ENCODE peak calls at places on chromosomes 11 and 22, in ten cellular contexts. One of them, this sample, is unnamed.

GRCh38 chr22:23893446-23893956 is 682 bp upstream of the MIF start:
- DNase-seq in omental fat pad: no peak
- DNase-seq in HEK293T: no peak
- DNase-seq in activated CD4-positive, alpha-beta T cell treated with anti-CD3 and anti-CD28 coated beads for 48 hours: no peak
- DNase-seq in stimulated activated CD8-positive, alpha-beta memory T cell treated with anti-CD3 and anti-CD28 coated beads, Interleukin-15, amount 100 ng/mL, for 1 hour: no peak
- DNase-seq in spleen: no peak
- DNase-seq in stimulated activated naive CD4-positive, alpha-beta T cell: no peak
- DNase-seq in stimulated activated CD4-positive, alpha-beta T cell treated with anti-CD3 and anti-CD28 coated beads, Interleukin-4, amount 100 ng/mL, for 24 hours: no peak
- DNase-seq in pancreas: no peak
- DNase-seq in Karpas-422: no peak
- DNase-seq in this sample: no peak

GRCh38 chr11:80958414-80958813 is 1517.6 kb upstream of the TENM4 start:
- DNase-seq in omental fat pad: no peak
- DNase-seq in HEK293T: no peak
- DNase-seq in activated CD4-positive, alpha-beta T cell treated with anti-CD3 and anti-CD28 coated beads for 48 hours: no peak
- DNase-seq in stimulated activated CD8-positive, alpha-beta memory T cell treated with anti-CD3 and anti-CD28 coated beads, Interleukin-15, amount 100 ng/mL, for 1 hour: no peak
- DNase-seq in spleen: no peak
- DNase-seq in stimulated activated naive CD4-positive, alpha-beta T cell: no peak
- DNase-seq in stimulated activated CD4-positive, alpha-beta T cell treated with anti-CD3 and anti-CD28 coated beads, Interleukin-4, amount 100 ng/mL, for 24 hours: no peak
- DNase-seq in pancreas: no peak
- DNase-seq in Karpas-422: no peak
- DNase-seq in this sample: no peak

GRCh38 chr11:110675548-110675947 is 36.7 kb downstream of the ARHGAP20 start:
- DNase-seq in omental fat pad: no peak
- DNase-seq in HEK293T: no peak
- DNase-seq in activated CD4-positive, alpha-beta T cell treated with anti-CD3 and anti-CD28 coated beads for 48 hours: no peak
- DNase-seq in stimulated activated CD8-positive, alpha-beta memory T cell treated with anti-CD3 and anti-CD28 coated beads, Interleukin-15, amount 100 ng/mL, for 1 hour: no peak
- DNase-seq in spleen: no peak
- DNase-seq in stimulated activated naive CD4-positive, alpha-beta T cell: no peak
- DNase-seq in stimulated activated CD4-positive, alpha-beta T cell treated with anti-CD3 and anti-CD28 coated beads, Interleukin-4, amount 100 ng/mL, for 24 hours: no peak
- DNase-seq in pancreas: no peak
- DNase-seq in Karpas-422: no peak
- DNase-seq in this sample: no peak

GRCh38 chr22:48146426-48146825 is 1384.0 kb downstream of the TBC1D22A start:
- DNase-seq in omental fat pad: no peak
- DNase-seq in HEK293T: no peak
- DNase-seq in activated CD4-positive, alpha-beta T cell treated with anti-CD3 and anti-CD28 coated beads for 48 hours: no peak
- DNase-seq in stimulated activated CD8-positive, alpha-beta memory T cell treated with anti-CD3 and anti-CD28 coated beads, Interleukin-15, amount 100 ng/mL, for 1 hour: no peak
- DNase-seq in spleen: no peak
- DNase-seq in stimulated activated naive CD4-positive, alpha-beta T cell: no peak
- DNase-seq in stimulated activated CD4-positive, alpha-beta T cell treated with anti-CD3 and anti-CD28 coated beads, Interleukin-4, amount 100 ng/mL, for 24 hours: no peak
- DNase-seq in pancreas: no peak
- DNase-seq in Karpas-422: no peak
- DNase-seq in this sample: no peak

GRCh38 chr11:15897211-15897960 is 459.0 kb downstream of the SOX6 start:
- DNase-seq in omental fat pad: no peak
- DNase-seq in HEK293T: no peak
- DNase-seq in activated CD4-positive, alpha-beta T cell treated with anti-CD3 and anti-CD28 coated beads for 48 hours: no peak
- DNase-seq in stimulated activated CD8-positive, alpha-beta memory T cell treated with anti-CD3 and anti-CD28 coated beads, Interleukin-15, amount 100 ng/mL, for 1 hour: no peak
- DNase-seq in spleen: no peak
- DNase-seq in stimulated activated naive CD4-positive, alpha-beta T cell: no peak
- DNase-seq in stimulated activated CD4-positive, alpha-beta T cell treated with anti-CD3 and anti-CD28 coated beads, Interleukin-4, amount 100 ng/mL, for 24 hours: no peak
- DNase-seq in pancreas: no peak
- DNase-seq in Karpas-422: no peak
- DNase-seq in this sample: no peak

GRCh38 chr22:38868886-38869381 is 3.1 kb downstream of the CBX6 start:
- DNase-seq in omental fat pad: peak
- DNase-seq in HEK293T: peak
- DNase-seq in activated CD4-positive, alpha-beta T cell treated with anti-CD3 and anti-CD28 coated beads for 48 hours: peak
- DNase-seq in stimulated activated CD8-positive, alpha-beta memory T cell treated with anti-CD3 and anti-CD28 coated beads, Interleukin-15, amount 100 ng/mL, for 1 hour: peak
- DNase-seq in spleen: peak
- DNase-seq in stimulated activated naive CD4-positive, alpha-beta T cell: peak
- DNase-seq in stimulated activated CD4-positive, alpha-beta T cell treated with anti-CD3 and anti-CD28 coated beads, Interleukin-4, amount 100 ng/mL, for 24 hours: peak
- DNase-seq in pancreas: peak
- DNase-seq in Karpas-422: peak
- DNase-seq in this sample: no peak

GRCh38 chr22:39496131-39496838 is 5.8 kb upstream of the MIEF1 start:
- DNase-seq in omental fat pad: no peak
- DNase-seq in HEK293T: peak
- DNase-seq in activated CD4-positive, alpha-beta T cell treated with anti-CD3 and anti-CD28 coated beads for 48 hours: peak
- DNase-seq in stimulated activated CD8-positive, alpha-beta memory T cell treated with anti-CD3 and anti-CD28 coated beads, Interleukin-15, amount 100 ng/mL, for 1 hour: peak
- DNase-seq in spleen: peak
- DNase-seq in stimulated activated naive CD4-positive, alpha-beta T cell: peak
- DNase-seq in stimulated activated CD4-positive, alpha-beta T cell treated with anti-CD3 and anti-CD28 coated beads, Interleukin-4, amount 100 ng/mL, for 24 hours: peak
- DNase-seq in pancreas: peak
- DNase-seq in Karpas-422: peak
- DNase-seq in this sample: peak

GRCh38 chr11:36465449-36466163 is 44.5 kb downstream of the TRAF6 start:
- DNase-seq in omental fat pad: no peak
- DNase-seq in HEK293T: no peak
- DNase-seq in activated CD4-positive, alpha-beta T cell treated with anti-CD3 and anti-CD28 coated beads for 48 hours: no peak
- DNase-seq in stimulated activated CD8-positive, alpha-beta memory T cell treated with anti-CD3 and anti-CD28 coated beads, Interleukin-15, amount 100 ng/mL, for 1 hour: no peak
- DNase-seq in spleen: no peak
- DNase-seq in stimulated activated naive CD4-positive, alpha-beta T cell: no peak
- DNase-seq in stimulated activated CD4-positive, alpha-beta T cell treated with anti-CD3 and anti-CD28 coated beads, Interleukin-4, amount 100 ng/mL, for 24 hours: no peak
- DNase-seq in pancreas: no peak
- DNase-seq in Karpas-422: no peak
- DNase-seq in this sample: no peak

GRCh38 chr11:66858186-66858938 is 1.5 kb downstream of the LRFN4 start:
- DNase-seq in omental fat pad: no peak
- DNase-seq in HEK293T: no peak
- DNase-seq in activated CD4-positive, alpha-beta T cell treated with anti-CD3 and anti-CD28 coated beads for 48 hours: no peak
- DNase-seq in stimulated activated CD8-positive, alpha-beta memory T cell treated with anti-CD3 and anti-CD28 coated beads, Interleukin-15, amount 100 ng/mL, for 1 hour: no peak
- DNase-seq in spleen: peak
- DNase-seq in stimulated activated naive CD4-positive, alpha-beta T cell: no peak
- DNase-seq in stimulated activated CD4-positive, alpha-beta T cell treated with anti-CD3 and anti-CD28 coated beads, Interleukin-4, amount 100 ng/mL, for 24 hours: no peak
- DNase-seq in pancreas: no peak
- DNase-seq in Karpas-422: no peak
- DNase-seq in this sample: no peak

GRCh38 chr11:18457435-18457834 is 1.8 kb downstream of the LDHAL6A start:
- DNase-seq in omental fat pad: no peak
- DNase-seq in HEK293T: no peak
- DNase-seq in activated CD4-positive, alpha-beta T cell treated with anti-CD3 and anti-CD28 coated beads for 48 hours: no peak
- DNase-seq in stimulated activated CD8-positive, alpha-beta memory T cell treated with anti-CD3 and anti-CD28 coated beads, Interleukin-15, amount 100 ng/mL, for 1 hour: no peak
- DNase-seq in spleen: no peak
- DNase-seq in stimulated activated naive CD4-positive, alpha-beta T cell: no peak
- DNase-seq in stimulated activated CD4-positive, alpha-beta T cell treated with anti-CD3 and anti-CD28 coated beads, Interleukin-4, amount 100 ng/mL, for 24 hours: no peak
- DNase-seq in pancreas: peak
- DNase-seq in Karpas-422: no peak
- DNase-seq in this sample: no peak

GRCh38 chr11:68338041-68338800 is 25.8 kb downstream of the LRP5 start:
- DNase-seq in omental fat pad: no peak
- DNase-seq in HEK293T: no peak
- DNase-seq in activated CD4-positive, alpha-beta T cell treated with anti-CD3 and anti-CD28 coated beads for 48 hours: no peak
- DNase-seq in stimulated activated CD8-positive, alpha-beta memory T cell treated with anti-CD3 and anti-CD28 coated beads, Interleukin-15, amount 100 ng/mL, for 1 hour: no peak
- DNase-seq in spleen: no peak
- DNase-seq in stimulated activated naive CD4-positive, alpha-beta T cell: no peak
- DNase-seq in stimulated activated CD4-positive, alpha-beta T cell treated with anti-CD3 and anti-CD28 coated beads, Interleukin-4, amount 100 ng/mL, for 24 hours: no peak
- DNase-seq in pancreas: no peak
- DNase-seq in Karpas-422: no peak
- DNase-seq in this sample: no peak

GRCh38 chr11:63510360-63511130 is 4.7 kb downstream of the LGALS12 start:
- DNase-seq in omental fat pad: no peak
- DNase-seq in HEK293T: no peak
- DNase-seq in activated CD4-positive, alpha-beta T cell treated with anti-CD3 and anti-CD28 coated beads for 48 hours: no peak
- DNase-seq in stimulated activated CD8-positive, alpha-beta memory T cell treated with anti-CD3 and anti-CD28 coated beads, Interleukin-15, amount 100 ng/mL, for 1 hour: no peak
- DNase-seq in spleen: no peak
- DNase-seq in stimulated activated naive CD4-positive, alpha-beta T cell: no peak
- DNase-seq in stimulated activated CD4-positive, alpha-beta T cell treated with anti-CD3 and anti-CD28 coated beads, Interleukin-4, amount 100 ng/mL, for 24 hours: no peak
- DNase-seq in pancreas: no peak
- DNase-seq in Karpas-422: no peak
- DNase-seq in this sample: no peak

This sample was measured in SIG-M5.